ENCODE peak calls at places on chromosomes 7 and 10, in seven cellular contexts. W, V, G, P, N, K and L are unnamed samples.

GRCh38 chr7:86558680-86559079 is 85.0 kb upstream of the GRM3 start:
- DNase-seq in G (no peak), K (no peak), V (no peak), N (no peak), W (no peak), P (no peak), L (no peak)

GRCh38 chr7:65798111-65799075 is 74.5 kb upstream of the VKORC1L1 start:
- DNase-seq in N (no peak), W (no peak), P (peak; percentile 53), K (peak; percentile 58), G (no peak), V (no peak), L (peak; percentile 8)

GRCh38 chr7:111041577-111041976 is 49.4 kb upstream of the LRRN3 start:
- DNase-seq in V (no peak), P (no peak), G (no peak), W (no peak), N (no peak), K (no peak), L (no peak)

GRCh38 chr7:136956671-136957070 is 88.2 kb downstream of the CHRM2 start:
- DNase-seq in P (peak; percentile 22), G (no peak), W (no peak), N (no peak), V (no peak), K (no peak), L (no peak)

GRCh38 chr10:24944512-24945255 is 7.7 kb downstream of the PRTFDC1 start:
- DNase-seq in V (no peak), K (peak; percentile 4), P (no peak), W (no peak), G (no peak), N (no peak), L (no peak)

GRCh38 chr7:17939111-17939669 is 1.1 kb downstream of the SNX13 start:
- DNase-seq in V (no peak), G (peak; percentile 33), K (no peak), W (no peak), N (no peak), P (no peak), L (no peak)

GRCh38 chr7:151812967-151813366 is 63.9 kb downstream of the PRKAG2 start:
- DNase-seq in N (no peak), P (no peak), G (no peak), W (no peak), V (no peak), K (no peak), L (no peak)

GRCh38 chr7:5643280-5643679 is 138.2 kb downstream of the RNF216 start:
- DNase-seq in V (no peak), W (no peak), N (no peak), G (no peak), K (peak; percentile 87), P (no peak), L (no peak)

GRCh38 chr10:90734415-90734814 is 123.4 kb downstream of the HTR7 start:
- DNase-seq in V (no peak), K (no peak), P (no peak), N (no peak), G (no peak), W (no peak), L (no peak)